ENCODE peak calls at places on chromosomes 3 and 15, in eight cellular contexts. L is mammary epithelial cell, M is tibial artery, T is neuronal stem cell, I is left ventricle myocardium inferior, Q is fibroblast of mammary gland, K is GM12864, D is mucosa of descending colon. H is an unnamed sample.

GRCh38 chr15:67197364-67197695 is 57.1 kb downstream of the AAGAB start:
- DNase-seq in T (no peak), D (no peak), K (no peak), Q (no peak), M (no peak), I (no peak), L (no peak), H (no peak)

GRCh38 chr15:68800875-68801274 is 19.8 kb downstream of the ANP32A start:
- DNase-seq in D (no peak), I (no peak), K (no peak), M (no peak), Q (no peak), L (no peak), T (no peak), H (no peak)

GRCh38 chr3:14788644-14789043 is 30.1 kb upstream of the FGD5 start:
- DNase-seq in L (no peak), M (no peak), T (no peak), K (no peak), I (no peak), D (no peak), Q (no peak), H (no peak)

GRCh38 chr3:193884011-193884410 is 251.9 kb upstream of the HES1 start:
- DNase-seq in L (no peak), T (no peak), M (no peak), Q (no peak), D (no peak), K (no peak), I (no peak), H (no peak)

GRCh38 chr15:33985287-33985686 is 17.0 kb downstream of the CHRM5 start:
- DNase-seq in K (no peak), I (no peak), Q (peak), D (no peak), L (peak), T (peak), M (no peak), H (peak)

GRCh38 chr3:126554560-126555525 is 3.9 kb downstream of the C3orf22 start:
- DNase-seq in D (no peak), L (no peak), K (no peak), I (no peak), Q (no peak), M (no peak), T (no peak), H (no peak)

GRCh38 chr3:55826731-55827496 is 339.8 kb upstream of the WNT5A start:
- DNase-seq in T (no peak), K (no peak), Q (peak), L (peak), D (no peak), M (no peak), I (no peak), H (peak)

GRCh38 chr3:71984843-71985594 is 200.1 kb upstream of the PROK2 start:
- DNase-seq in Q (no peak), M (no peak), K (peak), T (no peak), L (no peak), D (no peak), I (no peak), H (no peak)

GRCh38 chr3:11581237-11582122 is 62.2 kb downstream of the VGLL4 start:
- DNase-seq in I (no peak), L (peak), M (no peak), D (no peak), K (no peak), Q (no peak), T (no peak), H (no peak)

GRCh38 chr3:131772278-131772893 is 262.4 kb downstream of the CPNE4 start:
- DNase-seq in K (no peak), M (no peak), T (no peak), I (no peak), Q (no peak), L (peak), D (no peak), H (no peak)

GRCh38 chr3:149739396-149739795 is 12.9 kb downstream of the COMMD2 start:
- DNase-seq in T (no peak), Q (no peak), K (no peak), D (no peak), I (no peak), M (no peak), L (no peak), H (no peak)

GRCh38 chr3:123346726-123347125 is 102.2 kb downstream of the ADCY5 start:
- DNase-seq in T (no peak), Q (no peak), M (peak), K (no peak), D (no peak), I (peak), L (no peak), H (no peak)

GRCh38 chr3:50805321-50805720 is 130.6 kb downstream of the DOCK3 start:
- DNase-seq in D (no peak), Q (no peak), K (no peak), M (no peak), L (no peak), I (no peak), T (no peak), H (no peak)

GRCh38 chr15:98286831-98287230 is 326.3 kb downstream of the ARRDC4 start:
- DNase-seq in L (peak), T (no peak), M (no peak), Q (peak), I (no peak), D (no peak), K (no peak), H (no peak)

GRCh38 chr3:11465744-11466611 is 177.7 kb downstream of the VGLL4 start:
- DNase-seq in I (no peak), D (no peak), K (no peak), M (peak), T (no peak), Q (peak), L (no peak), H (peak)

GRCh38 chr3:34305266-34305665 is 506.8 kb downstream of the PDCD6IP start:
- DNase-seq in K (no peak), M (no peak), Q (no peak), L (no peak), I (no peak), T (no peak), D (no peak), H (no peak)

GRCh38 chr3:65444448-65444815 is 594.3 kb downstream of the MAGI1 start:
- DNase-seq in L (no peak), K (no peak), T (no peak), D (no peak), M (no peak), I (no peak), Q (no peak), H (no peak)
- H3K4me3 ChIP-seq in L (no peak), K (no peak), T (no peak), D (no peak), M (no peak), I (no peak), Q (no peak), H (no peak)

DNA sequence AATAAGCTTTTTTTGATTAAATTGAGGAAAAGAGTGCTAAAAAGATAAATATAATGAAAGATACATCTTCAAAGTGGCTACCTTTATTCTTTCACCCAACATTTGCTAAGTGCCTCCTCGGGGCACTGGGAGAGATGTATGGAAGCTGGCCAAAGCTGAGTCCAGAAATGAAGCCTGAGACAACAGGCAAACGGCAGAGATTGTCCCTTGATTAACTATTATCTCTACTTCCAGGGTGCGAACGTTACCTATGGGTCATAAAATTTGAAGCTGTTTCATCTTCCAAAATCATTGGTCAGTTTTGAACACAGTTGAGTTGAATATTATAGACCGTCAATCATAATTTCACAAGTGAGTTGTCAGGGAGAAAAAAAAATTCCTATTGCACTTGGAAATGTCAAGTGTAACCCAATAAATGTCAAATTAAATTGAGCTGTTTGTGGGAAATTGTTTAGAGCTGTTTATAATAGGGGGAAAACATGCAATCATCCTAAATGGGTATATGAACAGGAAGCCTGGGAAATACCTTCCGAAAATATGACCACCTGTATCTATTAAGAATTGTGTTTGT is 73.9 kb downstream of the SUCLG2 start:
- DNase-seq in I (no peak), D (no peak), K (no peak), M (no peak), L (no peak), Q (no peak), T (no peak), H (no peak)
- H3K4me3 ChIP-seq in I (no peak), D (no peak), K (no peak), M (no peak), L (no peak), Q (no peak), T (no peak), H (no peak)

GRCh38 chr3:197737749-197738462 is 1.2 kb upstream of the RUBCN start:
- DNase-seq in L (no peak), D (no peak), Q (no peak), K (no peak), T (no peak), M (no peak), I (no peak), H (no peak)
- H3K4me3 ChIP-seq in L (peak), D (no peak), Q (peak), K (peak), T (peak), M (peak), I (peak), H (peak)

GRCh38 chr15:89908226-89908625 is 4.5 kb downstream of the ARPIN start:
- DNase-seq in D (no peak), L (no peak), I (no peak), K (no peak), T (no peak), M (no peak), Q (no peak), H (no peak)

GRCh38 chr15:89909611-89910010 is 3.1 kb downstream of the ARPIN start:
- DNase-seq in K (no peak), I (no peak), L (no peak), T (no peak), Q (no peak), M (no peak), D (no peak), H (no peak)

GRCh38 chr15:89912674-89913396 is at the start of gene ARPIN:
- DNase-seq in M (peak), Q (peak), L (peak), T (peak), D (peak), I (peak), K (no peak), H (no peak)

GRCh38 chr15:89910891-89911626 is 1.7 kb downstream of the ARPIN start:
- DNase-seq in L (no peak), M (no peak), T (no peak), Q (no peak), K (no peak), I (no peak), D (no peak), H (no peak)

DNA sequence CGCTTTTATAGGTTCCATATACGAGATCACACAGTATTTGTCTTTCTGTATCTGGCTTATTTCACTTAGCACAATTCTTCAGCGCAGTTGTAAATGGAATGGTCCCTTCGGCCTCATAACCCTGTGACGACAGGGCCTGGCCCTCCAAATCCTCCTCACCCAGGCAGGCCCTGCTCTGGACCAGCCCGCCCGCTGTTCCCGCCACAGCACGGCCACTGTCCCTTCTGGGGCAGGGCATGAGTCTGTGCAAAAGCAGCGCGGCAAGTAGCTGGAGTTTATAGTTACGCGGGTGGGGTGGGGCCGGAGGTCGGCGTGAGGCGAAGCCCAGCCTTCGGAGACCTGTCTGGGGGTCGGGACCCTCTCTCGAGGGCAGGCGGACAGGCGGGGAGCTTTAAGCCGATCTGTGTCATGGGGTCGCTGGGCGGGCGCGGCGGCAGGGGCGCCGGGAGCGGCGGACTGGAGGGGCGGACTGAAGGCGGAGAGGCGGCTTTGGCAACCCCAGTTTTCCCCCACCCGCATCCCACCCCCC is 543 bp downstream of the ARPIN start:
- DNase-seq in I (peak), M (peak), L (no peak), T (peak), D (peak), Q (peak), K (no peak), H (no peak)
- H3K4me3 ChIP-seq in I (peak), M (peak), L (peak), T (peak), D (peak), Q (peak), K (no peak), H (peak)

GRCh38 chr3:128432301-128432897 is 34.3 kb downstream of the DNAJB8 start:
- DNase-seq in L (no peak), K (no peak), Q (no peak), T (no peak), D (no peak), I (no peak), M (no peak), H (no peak)
- H3K4me3 ChIP-seq in L (no peak), K (no peak), Q (no peak), T (peak), D (no peak), I (peak), M (peak), H (peak)

GRCh38 chr15:75672111-75672602 is 24.4 kb downstream of the SNX33 start:
- DNase-seq in T (no peak), M (no peak), L (no peak), K (no peak), D (no peak), I (no peak), Q (no peak), H (no peak)

GRCh38 chr15:75674366-75674765 is 26.7 kb downstream of the SNX33 start:
- DNase-seq in T (no peak), Q (no peak), I (no peak), D (no peak), K (no peak), M (no peak), L (no peak), H (no peak)

GRCh38 chr15:75673426-75674247 is 25.9 kb downstream of the SNX33 start:
- DNase-seq in L (peak), D (peak), M (peak), T (no peak), I (peak), Q (peak), K (no peak), H (peak)

GRCh38 chr15:75671684-75672083 is 24.0 kb downstream of the SNX33 start:
- DNase-seq in T (no peak), Q (no peak), D (no peak), M (no peak), K (no peak), I (no peak), L (no peak), H (no peak)

DNA sequence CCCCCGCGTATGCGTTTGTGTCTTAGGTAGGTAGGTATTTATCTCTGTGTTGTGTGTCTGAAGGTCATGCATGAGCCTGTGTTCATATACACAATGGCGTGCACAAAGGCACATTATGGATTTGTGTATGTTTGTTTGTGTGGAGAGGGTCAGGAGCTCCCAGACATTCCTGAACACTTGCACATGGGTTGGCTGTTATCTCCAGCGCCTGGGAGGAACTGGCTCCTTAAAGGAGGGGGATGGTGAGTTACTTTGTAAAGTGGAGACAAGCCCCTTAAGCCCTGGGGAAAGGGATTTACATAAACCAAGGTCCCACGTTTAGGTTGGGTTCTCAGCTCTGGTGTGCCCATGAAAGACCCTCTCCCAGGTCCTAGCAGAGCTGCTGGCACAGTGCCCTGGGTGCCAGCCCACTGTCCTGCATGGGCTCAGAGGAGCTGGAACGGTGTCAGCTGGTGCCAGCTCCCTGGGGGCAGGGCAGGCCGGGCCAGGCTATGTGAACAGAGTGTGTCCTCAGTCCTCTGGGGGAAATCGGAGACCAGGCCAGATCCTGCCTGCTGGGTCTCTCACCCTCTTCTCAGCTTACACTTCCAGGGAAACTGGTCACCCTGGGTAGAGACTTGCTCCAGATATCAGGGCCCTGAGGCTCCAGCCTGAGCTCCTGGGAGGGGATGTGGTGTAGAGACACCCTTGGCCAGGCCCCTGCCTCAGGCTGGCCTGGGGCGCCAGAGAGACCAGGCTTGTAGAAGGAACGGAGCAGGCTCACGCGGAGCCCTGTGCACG is 25.1 kb downstream of the SNX33 start:
- DNase-seq in Q (peak), K (no peak), L (no peak), M (no peak), D (no peak), T (no peak), I (peak), H (no peak)
- H3K4me3 ChIP-seq in Q (no peak), K (no peak), L (no peak), M (no peak), D (no peak), T (no peak), I (peak), H (no peak)

GRCh38 chr3:10192953-10193691 is 28.4 kb downstream of the IRAK2 start:
- DNase-seq in K (no peak), T (no peak), Q (peak), I (no peak), L (peak), D (no peak), M (peak), H (peak)
- H3K4me3 ChIP-seq in K (no peak), T (no peak), Q (no peak), I (no peak), L (no peak), D (no peak), M (no peak), H (no peak)

GRCh38 chr15:71251548-71252035 is 136.3 kb downstream of the THSD4 start:
- DNase-seq in I (no peak), K (no peak), T (no peak), D (no peak), M (no peak), Q (no peak), L (no peak), H (no peak)
- H3K4me3 ChIP-seq in I (no peak), K (no peak), T (no peak), D (no peak), M (no peak), Q (no peak), L (no peak), H (no peak)

GRCh38 chr3:64222501-64222900 is 2.8 kb downstream of the PRICKLE2 start:
- DNase-seq in T (no peak), L (no peak), K (no peak), I (no peak), Q (no peak), D (no peak), M (no peak), H (no peak)

GRCh38 chr3:64229903-64230302 is 4.6 kb upstream of the PRICKLE2 start:
- DNase-seq in K (no peak), L (peak), D (no peak), M (no peak), I (no peak), Q (peak), T (no peak), H (no peak)

GRCh38 chr3:64224826-64225606 is at the start of gene PRICKLE2:
- DNase-seq in I (peak), L (peak), D (peak), M (peak), T (peak), K (peak), Q (peak), H (peak)

GRCh38 chr3:64223809-64224570 is 1.3 kb downstream of the PRICKLE2 start:
- DNase-seq in I (no peak), Q (peak), K (no peak), D (no peak), L (no peak), T (no peak), M (no peak), H (no peak)

GRCh38 chr3:64225695-64226499 is 631 bp upstream of the PRICKLE2 start:
- DNase-seq in I (no peak), K (no peak), D (no peak), Q (peak), L (peak), M (no peak), T (no peak), H (no peak)
- H3K4me3 ChIP-seq in I (peak), K (peak), D (no peak), Q (peak), L (no peak), M (peak), T (peak), H (peak)